ENCODE peak calls at places on chromosomes 11 and 22, in six cellular contexts. X is pancreas, F is AG09309, V is left ventricle myocardium inferior, H is astrocyte of the cerebellum, U is adrenal gland. P is an unnamed sample.

GRCh38 chr22:38696606-38697005 is 4.1 kb downstream of the JOSD1 start:
- DNase-seq in H (peak; percentile 57), V (no peak), U (no peak), X (no peak), F (peak; percentile 48), P (peak; percentile 79)

GRCh38 chr11:29051935-29052334 is 943.7 kb downstream of the METTL15 start:
- DNase-seq in H (no peak), X (no peak), V (no peak), F (no peak), U (no peak), P (no peak)

GRCh38 chr11:68677432-68677831 is 6.9 kb upstream of the GAL start:
- DNase-seq in H (peak; percentile 36), F (peak; percentile 28), V (peak; percentile 25), U (peak; percentile 79), X (peak; percentile 9), P (peak; percentile 96)

GRCh38 chr11:64146036-64146943 is 19.6 kb downstream of the MACROD1 start:
- DNase-seq in H (no peak), F (no peak), X (peak; percentile 53), U (peak; percentile 45), V (peak; percentile 34), P (no peak)

GRCh38 chr11:65500262-65501004 is 1.6 kb downstream of the MALAT1 start:
- DNase-seq in V (no peak), F (no peak), X (no peak), H (no peak), U (no peak), P (peak; percentile 58)

GRCh38 chr11:112516261-112516660 is 255.6 kb upstream of the PLET1 start:
- DNase-seq in F (no peak), H (no peak), X (no peak), U (no peak), V (no peak), P (no peak)

GRCh38 chr11:47534707-47535251 is 18.2 kb downstream of the CELF1 start:
- DNase-seq in X (no peak), F (no peak), H (no peak), U (no peak), V (no peak), P (no peak)

GRCh38 chr11:692824-693414 is 2.1 kb downstream of the DEAF1 start:
- DNase-seq in X (no peak), F (no peak), H (no peak), U (no peak), V (no peak), P (peak; percentile 50)

GRCh38 chr22:29503811-29504372 is 23.9 kb downstream of the NEFH start:
- DNase-seq in X (no peak), H (peak; percentile 19), V (peak; percentile 49), U (peak; percentile 65), F (peak; percentile 29), P (peak; percentile 87)

GRCh38 chr11:18706330-18707243 is 8.0 kb downstream of the TMEM86A start:
- DNase-seq in X (peak; percentile 45), F (no peak), V (peak; percentile 57), H (no peak), U (peak; percentile 64), P (no peak)

GRCh38 chr11:33172996-33173395 is 11.7 kb upstream of the CSTF3 start:
- DNase-seq in H (no peak), F (no peak), X (no peak), V (no peak), U (no peak), P (peak; percentile 67)

GRCh38 chr11:124870430-124870829 is 5.2 kb downstream of the ROBO3 start:
- DNase-seq in H (no peak), U (no peak), F (no peak), V (no peak), X (no peak), P (no peak)

GRCh38 chr22:30795118-30795517 is 100.4 kb downstream of the OSBP2 start:
- DNase-seq in X (no peak), F (no peak), U (no peak), H (no peak), V (no peak), P (no peak)

GRCh38 chr22:30253205-30253852 is 6.8 kb upstream of the LIF start:
- DNase-seq in H (no peak), U (no peak), V (peak; percentile 78), X (peak; percentile 66), F (no peak), P (peak; percentile 71)

GRCh38 chr11:13972958-13973357 is 10.4 kb downstream of the SPON1 start:
- DNase-seq in F (no peak), V (no peak), H (no peak), X (no peak), U (no peak), P (no peak)

GRCh38 chr11:130121430-130121978 is 38.1 kb upstream of the ST14 start:
- DNase-seq in H (peak; percentile 66), F (no peak), V (no peak), U (no peak), X (no peak), P (peak; percentile 87)

GRCh38 chr11:30435488-30435887 is 112.6 kb downstream of the ARL14EP start:
- DNase-seq in H (no peak), X (no peak), U (no peak), V (no peak), F (no peak), P (no peak)

GRCh38 chr11:44097821-44098220 is 2.3 kb downstream of the EXT2 start:
- DNase-seq in F (no peak), X (no peak), V (no peak), U (no peak), H (no peak), P (peak; percentile 15)

GRCh38 chr22:50686794-50687193 is 14.2 kb downstream of the SHANK3 start:
- DNase-seq in U (no peak), V (no peak), F (no peak), X (no peak), H (no peak), P (no peak)

GRCh38 chr11:110089617-110090282 is 3.4 kb upstream of the ZC3H12C start:
- DNase-seq in F (no peak), X (no peak), U (no peak), H (no peak), V (no peak), P (no peak)

GRCh38 chr11:118167253-118167652 is 9.2 kb downstream of the SCN2B start:
- DNase-seq in X (no peak), V (no peak), H (no peak), F (no peak), U (no peak), P (no peak)

GRCh38 chr22:36486619-36487384 is 5.4 kb upstream of the TXN2 start:
- DNase-seq in F (no peak), X (no peak), H (no peak), U (peak; percentile 61), V (no peak), P (peak; percentile 73)

GRCh38 chr11:118619444-118620205 is 12.2 kb downstream of the PHLDB1 start:
- DNase-seq in V (no peak), H (peak; percentile 86), F (peak; percentile 88), X (no peak), U (peak; percentile 64), P (peak; percentile 96)

GRCh38 chr11:96335389-96335788 is 7.6 kb downstream of the MAML2 start:
- DNase-seq in H (no peak), F (no peak), V (no peak), X (no peak), U (no peak), P (no peak)

GRCh38 chr11:12724301-12725046 is 50.3 kb downstream of the TEAD1 start:
- DNase-seq in X (peak; percentile 52), H (peak; percentile 81), U (peak; percentile 90), V (peak; percentile 67), F (no peak), P (peak; percentile 97)

GRCh38 chr11:14308114-14308896 is 50.7 kb downstream of the RRAS2 start:
- DNase-seq in F (no peak), H (peak; percentile 26), U (no peak), X (no peak), V (no peak), P (peak; percentile 66)

GRCh38 chr11:110297082-110297725 is 790 bp upstream of the RDX start:
- DNase-seq in U (no peak), X (no peak), H (no peak), F (no peak), V (no peak), P (peak; percentile 32)

GRCh38 chr11:18737642-18738041 is 11.7 kb upstream of the IGSF22 start:
- DNase-seq in H (no peak), U (no peak), V (no peak), X (no peak), F (no peak), P (no peak)

GRCh38 chr11:1529286-1529685 is 42.7 kb upstream of the MOB2 start:
- DNase-seq in X (no peak), F (no peak), V (no peak), H (no peak), U (no peak), P (no peak)

GRCh38 chr22:19472233-19472632 is 6.8 kb downstream of the UFD1 start:
- DNase-seq in H (no peak), X (no peak), U (no peak), F (no peak), V (no peak), P (no peak)

DNA sequence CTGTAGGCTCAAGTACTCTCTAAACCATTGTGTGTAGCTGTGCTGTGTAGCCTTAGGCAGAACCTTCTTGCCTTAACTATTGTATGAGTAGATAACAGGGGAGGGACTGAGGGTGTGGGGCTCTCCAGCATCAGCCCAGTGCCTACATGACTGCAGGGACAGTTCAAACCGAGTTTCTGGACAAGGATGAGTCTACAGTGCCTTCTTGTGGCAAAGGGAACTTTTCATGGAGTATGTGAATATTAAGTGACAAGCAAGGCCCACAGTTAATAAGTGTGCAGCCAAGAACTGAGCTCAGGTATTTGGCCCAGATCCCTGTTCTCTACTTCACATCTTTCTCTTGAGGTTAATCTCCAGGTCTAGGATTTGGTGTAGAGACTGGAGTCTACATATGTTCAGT is 424.4 kb upstream of the LARGE1 start:
- DNase-seq in F (no peak), X (no peak), V (no peak), U (no peak), H (no peak), P (no peak)
- TF ChIP-seq CTCF in F (no peak), X (no peak), V (peak; percentile 44), U (no peak), H (no peak), P (no peak)

GRCh38 chr11:131748146-131749050 is 378.0 kb downstream of the NTM start:
- DNase-seq in H (peak; percentile 57), V (peak; percentile 48), U (peak; percentile 61), F (no peak), X (peak; percentile 22), P (peak; percentile 80)
- TF ChIP-seq CTCF in H (peak; percentile 90), V (peak; percentile 82), U (peak; percentile 59), F (peak; percentile 84), X (peak; percentile 50), P (peak; percentile 78)

GRCh38 chr22:48423481-48423901 is 1404.2 kb downstream of the BRD1 start:
- DNase-seq in F (no peak), X (no peak), U (no peak), H (no peak), V (no peak), P (no peak)
- TF ChIP-seq CTCF in F (no peak), X (no peak), U (no peak), H (no peak), V (no peak), P (no peak)

GRCh38 chr11:17328856-17329490 is 22.6 kb upstream of the NCR3LG1 start:
- DNase-seq in F (no peak), U (no peak), X (peak; percentile 28), V (peak; percentile 23), H (no peak), P (no peak)
- TF ChIP-seq CTCF in F (no peak), U (no peak), X (no peak), V (no peak), H (no peak), P (no peak)